ENCODE peak calls at places on chromosomes 6 and 20, in four cellular contexts. One of them, this sample, is unnamed.
A peak's percentile ranks its signal among the peaks of the same experiment; 100 is the strongest.

GRCh38 chr20:32598606-32599005 is 13.5 kb upstream of the NOL4L start:
- DNase-seq in right lobe of liver: no peak
- DNase-seq in prostate gland: no peak
- DNase-seq in body of pancreas: no peak
- DNase-seq in this sample: no peak

GRCh38 chr6:39366875-39367618 is 44.5 kb upstream of the KCNK16 start:
- DNase-seq in right lobe of liver: no peak
- DNase-seq in prostate gland: no peak
- DNase-seq in body of pancreas: peak; percentile 50
- DNase-seq in this sample: no peak

GRCh38 chr20:32972181-32973076 is 31.8 kb downstream of the SUN5 start:
- DNase-seq in right lobe of liver: no peak
- DNase-seq in prostate gland: no peak
- DNase-seq in body of pancreas: no peak
- DNase-seq in this sample: no peak

GRCh38 chr6:63355632-63356031 is 35.8 kb upstream of the LGSN start:
- DNase-seq in right lobe of liver: peak; percentile 47
- DNase-seq in prostate gland: no peak
- DNase-seq in body of pancreas: no peak
- DNase-seq in this sample: no peak

GRCh38 chr6:113073611-113074191 is 726.6 kb downstream of the RFPL4B start:
- DNase-seq in right lobe of liver: no peak
- DNase-seq in prostate gland: no peak
- DNase-seq in body of pancreas: no peak
- DNase-seq in this sample: no peak

GRCh38 chr6:169156108-169156821 is 97.4 kb downstream of the THBS2 start:
- DNase-seq in right lobe of liver: no peak
- DNase-seq in prostate gland: no peak
- DNase-seq in body of pancreas: no peak
- DNase-seq in this sample: no peak

GRCh38 chr6:108134213-108134973 is 31.4 kb upstream of the NR2E1 start:
- DNase-seq in right lobe of liver: no peak
- DNase-seq in prostate gland: no peak
- DNase-seq in body of pancreas: no peak
- DNase-seq in this sample: no peak

GRCh38 chr6:105522626-105523322 is 119.9 kb upstream of the PREP start:
- DNase-seq in right lobe of liver: no peak
- DNase-seq in prostate gland: no peak
- DNase-seq in body of pancreas: no peak
- DNase-seq in this sample: no peak

GRCh38 chr6:1516742-1517520 is 92.8 kb upstream of the FOXC1 start:
- DNase-seq in right lobe of liver: no peak
- DNase-seq in prostate gland: no peak
- DNase-seq in body of pancreas: no peak
- DNase-seq in this sample: no peak

GRCh38 chr6:151534576-151534975 is 40.8 kb downstream of the CCDC170 start:
- DNase-seq in right lobe of liver: no peak
- DNase-seq in prostate gland: no peak
- DNase-seq in body of pancreas: no peak
- DNase-seq in this sample: no peak

GRCh38 chr6:36962874-36963273 is 8.3 kb downstream of the PI16 start:
- DNase-seq in right lobe of liver: no peak
- DNase-seq in prostate gland: no peak
- DNase-seq in body of pancreas: peak; percentile 62
- DNase-seq in this sample: peak; percentile 70

GRCh38 chr20:58897493-58897892 is 45.0 kb downstream of the GNAS start:
- DNase-seq in right lobe of liver: no peak
- DNase-seq in prostate gland: no peak
- DNase-seq in body of pancreas: no peak
- DNase-seq in this sample: no peak

GRCh38 chr6:42889815-42890214 is 10.4 kb downstream of the RPL7L1 start:
- DNase-seq in right lobe of liver: no peak
- DNase-seq in prostate gland: no peak
- DNase-seq in body of pancreas: no peak
- DNase-seq in this sample: no peak

GRCh38 chr6:120111001-120111400 is 761.4 kb upstream of the MAN1A1 start:
- DNase-seq in right lobe of liver: no peak
- DNase-seq in prostate gland: no peak
- DNase-seq in body of pancreas: no peak
- DNase-seq in this sample: no peak

GRCh38 chr6:167448378-167448777 is 123.5 kb downstream of the TTLL2 start:
- DNase-seq in right lobe of liver: no peak
- DNase-seq in prostate gland: no peak
- DNase-seq in body of pancreas: no peak
- DNase-seq in this sample: no peak

GRCh38 chr6:138959521-138959920 is 28.5 kb downstream of the REPS1 start:
- DNase-seq in right lobe of liver: no peak
- DNase-seq in prostate gland: no peak
- DNase-seq in body of pancreas: no peak
- DNase-seq in this sample: no peak

GRCh38 chr20:47455133-47456040 is 46.3 kb upstream of the NCOA3 start:
- DNase-seq in right lobe of liver: no peak
- DNase-seq in prostate gland: peak; percentile 58
- DNase-seq in body of pancreas: no peak
- DNase-seq in this sample: no peak

GRCh38 chr20:54212871-54213270 is 5.0 kb downstream of the PFDN4 start:
- DNase-seq in right lobe of liver: no peak
- DNase-seq in prostate gland: no peak
- DNase-seq in body of pancreas: no peak
- DNase-seq in this sample: no peak

GRCh38 chr20:35698298-35699126 is 640 bp downstream of the NFS1 start:
- DNase-seq in right lobe of liver: no peak
- DNase-seq in prostate gland: peak; percentile 10
- DNase-seq in body of pancreas: no peak
- DNase-seq in this sample: no peak

GRCh38 chr6:52363222-52363867 is 1.4 kb downstream of the PAQR8 start:
- DNase-seq in right lobe of liver: peak; percentile 55
- DNase-seq in prostate gland: no peak
- DNase-seq in body of pancreas: no peak
- DNase-seq in this sample: no peak
- TF ChIP-seq POLR2A in right lobe of liver: no peak
- TF ChIP-seq POLR2A in prostate gland: no peak
- TF ChIP-seq POLR2A in body of pancreas: no peak
- TF ChIP-seq POLR2A in this sample: no peak

GRCh38 chr6:398558-399078 is 7.1 kb downstream of the IRF4 start:
- DNase-seq in right lobe of liver: no peak
- DNase-seq in prostate gland: no peak
- DNase-seq in body of pancreas: no peak
- DNase-seq in this sample: no peak
- TF ChIP-seq POLR2A in right lobe of liver: no peak
- TF ChIP-seq POLR2A in prostate gland: no peak
- TF ChIP-seq POLR2A in body of pancreas: no peak
- TF ChIP-seq POLR2A in this sample: no peak

DNA sequence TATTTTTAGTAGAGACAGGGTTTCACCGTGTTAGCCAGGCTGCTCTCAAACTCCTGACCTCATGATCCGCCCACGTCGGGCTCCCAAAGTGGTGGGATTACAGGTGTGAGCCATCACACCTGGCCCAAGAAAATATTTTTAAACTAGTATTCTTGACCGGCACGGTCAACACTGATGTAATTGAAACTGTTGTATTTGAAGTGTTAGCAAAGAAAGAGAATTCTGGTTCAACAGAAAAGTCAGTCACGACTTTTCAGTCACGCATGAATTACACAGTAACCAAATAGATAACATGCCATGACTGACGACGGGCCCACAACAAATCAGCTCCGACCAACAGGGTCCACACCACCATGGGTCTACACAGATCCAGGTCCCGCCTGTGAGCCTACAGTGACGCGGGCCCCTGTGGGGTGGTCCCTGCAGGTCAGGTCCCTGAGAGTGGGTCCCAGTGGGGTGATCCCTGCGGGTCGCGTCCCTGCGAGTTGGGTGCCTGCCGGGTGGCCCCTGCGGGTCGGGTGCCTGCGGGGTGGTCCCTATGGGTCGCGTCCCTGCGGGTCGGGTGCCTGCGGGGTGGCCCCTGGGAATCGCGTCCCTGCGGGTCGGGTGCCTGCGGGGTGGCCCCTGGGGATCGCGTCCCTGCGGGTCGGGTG is 1.0 kb downstream of the GMEB2 start:
- DNase-seq in right lobe of liver: no peak
- DNase-seq in prostate gland: no peak
- DNase-seq in body of pancreas: peak; percentile 34
- DNase-seq in this sample: no peak
- TF ChIP-seq POLR2A in right lobe of liver: no peak
- TF ChIP-seq POLR2A in prostate gland: no peak
- TF ChIP-seq POLR2A in body of pancreas: no peak
- TF ChIP-seq POLR2A in this sample: no peak

DNA sequence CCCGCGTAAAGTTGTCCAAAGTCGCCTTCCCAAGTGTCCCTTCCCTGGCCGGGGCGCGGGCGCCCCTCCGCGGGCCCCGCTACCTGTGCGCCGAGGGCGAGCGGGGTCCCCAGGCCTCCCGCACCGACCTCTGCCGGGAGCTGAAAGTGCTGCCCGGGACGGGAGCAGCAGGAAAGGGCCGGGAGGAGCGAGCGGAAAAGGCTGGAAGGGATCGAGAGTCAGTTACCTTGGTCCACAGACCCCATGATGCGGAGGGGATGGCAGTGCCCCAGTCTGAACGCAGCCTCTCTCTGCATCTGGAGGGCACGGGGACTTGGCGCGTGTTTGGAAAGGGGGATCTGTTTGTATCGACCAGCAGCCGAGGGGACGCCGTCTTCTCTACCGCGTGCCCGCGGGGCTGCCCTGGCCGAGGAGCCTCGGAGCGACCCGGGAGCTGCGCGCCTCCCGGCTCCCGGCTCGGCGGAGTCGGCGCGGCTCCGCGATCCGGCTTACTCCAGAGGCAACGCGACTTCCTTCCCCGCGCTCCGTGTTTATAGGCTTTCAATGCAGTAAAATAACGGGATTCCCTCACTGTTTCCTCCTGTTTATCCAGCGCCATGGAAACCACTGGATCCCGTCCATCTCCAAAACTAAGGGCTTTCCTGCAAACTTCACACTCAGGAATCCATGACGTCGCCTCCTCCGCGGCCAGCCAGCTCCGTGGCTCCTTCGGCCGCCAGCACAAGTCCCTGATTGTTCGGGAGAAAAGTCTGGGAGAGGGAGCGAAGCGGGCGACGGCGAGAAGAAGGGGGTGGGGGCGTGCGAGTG is 20.0 kb upstream of the NFATC2 start:
- DNase-seq in right lobe of liver: peak; percentile 60
- DNase-seq in prostate gland: peak; percentile 68
- DNase-seq in body of pancreas: peak; percentile 73
- DNase-seq in this sample: peak; percentile 61
- TF ChIP-seq POLR2A in right lobe of liver: no peak
- TF ChIP-seq POLR2A in prostate gland: no peak
- TF ChIP-seq POLR2A in body of pancreas: peak; percentile 43
- TF ChIP-seq POLR2A in this sample: no peak

DNA sequence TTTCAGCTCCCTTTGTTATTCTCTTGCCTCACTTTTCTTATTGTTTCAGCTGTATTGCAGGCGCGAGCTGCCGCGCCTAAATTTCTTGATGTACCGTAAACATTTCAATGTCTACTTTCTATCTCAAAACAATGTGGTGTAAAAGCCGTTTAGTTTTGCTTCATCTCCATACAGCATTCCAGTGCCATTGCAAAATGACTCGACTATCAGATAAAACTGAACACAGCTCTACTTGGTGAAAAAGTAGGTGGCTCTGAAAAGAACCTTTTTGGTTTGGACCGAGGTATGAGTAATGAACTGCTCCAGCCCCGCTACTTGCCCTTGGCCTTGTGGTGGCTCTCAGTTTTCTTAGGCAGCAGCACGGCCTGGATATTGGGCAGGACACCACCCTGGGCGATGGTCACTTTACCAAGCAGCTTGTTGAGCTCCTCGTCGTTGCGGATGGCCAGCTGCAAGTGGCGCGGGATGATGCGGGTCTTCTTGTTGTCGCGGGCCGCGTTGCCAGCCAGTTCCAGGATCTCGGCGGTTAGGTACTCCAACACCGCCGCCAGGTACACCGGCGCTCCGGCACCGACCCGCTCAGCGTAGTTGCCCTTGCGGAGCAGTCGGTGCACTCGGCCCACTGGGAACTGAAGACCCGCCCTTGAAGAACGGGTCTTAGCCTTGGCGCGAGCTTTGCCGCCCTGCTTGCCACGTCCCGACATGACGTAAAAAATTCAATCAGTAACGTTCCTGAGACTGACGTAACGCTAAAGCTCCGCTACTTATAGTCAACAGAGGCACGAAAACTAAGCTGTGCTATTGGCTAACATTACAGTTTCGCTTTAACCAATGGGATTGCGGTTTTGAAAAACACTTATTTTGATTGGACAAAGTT is 74.3 kb downstream of the OR2B2 start:
- DNase-seq in right lobe of liver: peak; percentile 83
- DNase-seq in prostate gland: peak; percentile 91
- DNase-seq in body of pancreas: peak; percentile 80
- DNase-seq in this sample: peak; percentile 60
- TF ChIP-seq POLR2A in right lobe of liver: no peak
- TF ChIP-seq POLR2A in prostate gland: peak; percentile 90
- TF ChIP-seq POLR2A in body of pancreas: no peak
- TF ChIP-seq POLR2A in this sample: peak; percentile 73

DNA sequence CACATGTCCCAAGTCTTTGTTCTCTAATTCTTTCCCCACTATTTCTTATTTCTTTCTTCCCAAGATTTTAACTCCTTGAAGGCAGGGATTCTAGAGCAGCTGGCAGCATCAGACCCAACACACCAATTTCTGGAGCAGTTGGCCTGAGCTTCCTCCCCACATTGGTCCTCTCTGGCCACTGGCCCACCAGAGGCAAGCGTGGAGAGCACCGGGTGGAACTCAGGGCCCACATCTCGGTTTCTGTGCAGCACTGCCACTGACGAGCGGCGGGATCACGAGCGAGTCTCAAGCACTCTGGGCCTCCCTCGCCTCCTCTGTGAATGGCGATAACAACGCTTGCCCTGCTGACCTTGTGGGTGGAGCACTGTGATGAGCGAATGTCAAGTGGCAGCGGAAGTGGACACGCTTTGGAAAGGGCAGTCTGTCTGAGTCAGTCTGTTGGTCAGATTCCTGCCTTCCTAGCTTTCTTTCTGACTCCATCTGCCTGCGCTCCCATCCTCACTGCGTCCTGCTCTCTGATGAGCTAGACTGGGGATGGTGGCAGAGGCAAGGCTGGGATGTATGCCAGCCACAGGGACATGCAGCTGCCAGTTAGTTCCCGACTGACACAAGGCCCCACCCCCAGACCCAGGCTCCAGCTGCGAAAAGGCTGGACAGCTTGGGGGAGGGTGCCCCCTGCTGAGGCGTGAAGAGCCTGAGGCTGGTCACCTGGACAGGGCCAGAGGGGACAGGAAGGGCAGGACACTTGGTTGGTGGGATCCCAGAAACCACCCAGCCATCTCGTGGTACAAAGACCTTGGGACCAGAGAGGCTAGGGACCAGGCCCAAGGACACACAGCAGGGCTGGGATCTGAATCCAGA is 4.5 kb upstream of the SPDEF start:
- DNase-seq in right lobe of liver: no peak
- DNase-seq in prostate gland: no peak
- DNase-seq in body of pancreas: no peak
- DNase-seq in this sample: no peak
- TF ChIP-seq POLR2A in right lobe of liver: no peak
- TF ChIP-seq POLR2A in prostate gland: no peak
- TF ChIP-seq POLR2A in body of pancreas: no peak
- TF ChIP-seq POLR2A in this sample: no peak

DNA sequence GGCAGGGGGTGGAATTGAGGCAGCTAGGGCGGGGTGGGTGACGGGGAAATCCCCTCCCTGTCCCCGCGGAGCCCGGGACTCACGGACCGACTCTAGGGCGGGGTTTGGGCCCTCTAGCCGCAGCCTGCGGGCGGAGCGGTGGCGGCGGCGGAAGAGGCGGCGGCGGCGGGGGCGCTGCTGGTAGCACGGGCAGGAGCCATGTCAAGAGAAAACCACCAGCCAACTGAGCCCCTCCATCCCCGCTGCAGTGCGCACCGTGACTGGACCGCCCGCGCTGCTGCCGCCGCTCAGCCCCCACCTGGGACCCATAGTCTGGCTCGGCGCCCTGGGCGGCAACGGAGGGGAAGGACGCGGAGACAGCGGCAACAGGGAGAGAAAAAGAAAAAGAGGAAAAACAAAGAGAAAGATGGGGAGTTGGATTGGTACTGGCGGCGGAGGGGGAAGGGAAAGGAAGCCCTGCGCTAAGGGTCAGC is 1.2 kb upstream of the C6orf62 start:
- DNase-seq in right lobe of liver: peak; percentile 67
- DNase-seq in prostate gland: peak; percentile 12
- DNase-seq in body of pancreas: peak; percentile 63
- DNase-seq in this sample: no peak
- TF ChIP-seq POLR2A in right lobe of liver: no peak
- TF ChIP-seq POLR2A in prostate gland: no peak
- TF ChIP-seq POLR2A in body of pancreas: no peak
- TF ChIP-seq POLR2A in this sample: no peak

This sample was measured in H54.